ENCODE peak calls at places on chromosomes 1 and 21, in four cellular contexts. S is prostate gland, C is brain microvascular endothelial cell, B is osteocyte. W is an unnamed sample.

GRCh38 chr1:49298304-49298703 is 521.6 kb upstream of the BEND5 start:
- DNase-seq in C (no peak), S (peak), B (no peak), W (no peak)

GRCh38 chr1:33682371-33682770 is 181.5 kb upstream of the HMGB4 start:
- DNase-seq in C (no peak), B (no peak), S (no peak), W (no peak)

GRCh38 chr21:46187251-46187650 is 3.0 kb upstream of the SPATC1L start:
- DNase-seq in S (no peak), C (no peak), B (no peak), W (no peak)

GRCh38 chr1:17858027-17858426 is 102.9 kb downstream of the ACTL8 start:
- DNase-seq in S (no peak), B (no peak), C (no peak), W (no peak)

GRCh38 chr1:50368179-50369007 is 54.9 kb downstream of the DMRTA2 start:
- DNase-seq in B (no peak), S (peak), C (peak), W (peak)

GRCh38 chr1:44024031-44024902 is 7.0 kb downstream of the SLC6A9 start:
- DNase-seq in B (no peak), C (no peak), S (no peak), W (no peak)

GRCh38 chr1:178938959-178939317 is 68.1 kb upstream of the ANGPTL1 start:
- DNase-seq in B (peak), S (peak), C (no peak), W (no peak)

GRCh38 chr1:2272686-2273400 is 44.7 kb downstream of the SKI start:
- DNase-seq in S (no peak), B (no peak), C (no peak), W (no peak)

GRCh38 chr1:63968663-63969460 is 195.0 kb downstream of the ROR1 start:
- DNase-seq in S (no peak), C (peak), B (no peak), W (no peak)

GRCh38 chr21:36584980-36585940 is 105.3 kb upstream of the CLDN14 start:
- DNase-seq in C (no peak), S (peak), B (no peak), W (peak)

GRCh38 chr1:225447649-225448048 is 19.8 kb upstream of the LBR start:
- DNase-seq in B (no peak), C (no peak), S (peak), W (no peak)

GRCh38 chr21:34992736-34993135 is 56.4 kb downstream of the RUNX1 start:
- DNase-seq in B (no peak), S (no peak), C (no peak), W (no peak)

GRCh38 chr1:100360790-100361232 is 8.5 kb downstream of the CDC14A start:
- DNase-seq in B (no peak), S (no peak), C (peak), W (no peak)

GRCh38 chr1:234926574-234927311 is 201.9 kb downstream of the TOMM20 start:
- DNase-seq in B (no peak), S (no peak), C (no peak), W (peak)

GRCh38 chr1:18535391-18536210 is 54.9 kb downstream of the KLHDC7A start:
- DNase-seq in C (no peak), B (peak), S (peak), W (no peak)

GRCh38 chr1:1212780-1213152 is 1.2 kb downstream of the TNFRSF4 start:
- DNase-seq in C (no peak), B (no peak), S (no peak), W (peak)

GRCh38 chr1:62245201-62245600 is 50.6 kb downstream of the L1TD1 start:
- DNase-seq in C (no peak), S (no peak), B (no peak), W (no peak)

GRCh38 chr21:35579520-35580293 is 480.6 kb downstream of the SETD4 start:
- DNase-seq in B (no peak), S (no peak), C (no peak), W (no peak)

GRCh38 chr1:32742132-32742947 is 39.8 kb upstream of the SYNC start:
- DNase-seq in S (no peak), C (no peak), B (no peak), W (no peak)

GRCh38 chr1:233732206-233732605 is 118.3 kb downstream of the KCNK1 start:
- DNase-seq in C (no peak), B (no peak), S (no peak), W (no peak)

DNA sequence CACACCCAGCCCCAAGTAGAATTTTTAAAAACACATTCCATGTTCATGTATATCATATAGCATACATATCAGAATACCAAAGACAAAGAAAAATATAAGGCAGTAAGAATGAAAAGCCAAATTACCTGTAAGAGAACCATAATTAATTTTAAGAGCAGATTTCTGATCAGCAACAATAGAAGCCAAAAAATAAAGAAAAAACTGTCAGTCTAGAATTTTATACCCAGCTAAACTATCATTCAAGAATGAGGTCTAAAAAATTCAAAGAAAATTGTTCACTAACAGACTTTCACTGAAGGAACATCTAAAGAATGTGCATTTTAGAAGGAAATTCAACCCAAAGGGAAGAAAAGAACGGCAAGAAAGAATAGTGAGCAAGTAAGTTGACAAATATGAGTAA is 10.6 kb upstream of the FUCA1 start:
- DNase-seq in C (no peak), B (no peak), S (no peak), W (no peak)
- TF ChIP-seq CTCF in C (no peak), B (no peak), S (no peak), W (no peak)

GRCh38 chr1:27594542-27595510 is 9.1 kb downstream of the AHDC1 start:
- DNase-seq in C (no peak), B (no peak), S (no peak), W (peak)
- TF ChIP-seq CTCF in C (no peak), B (no peak), S (no peak), W (no peak)

DNA sequence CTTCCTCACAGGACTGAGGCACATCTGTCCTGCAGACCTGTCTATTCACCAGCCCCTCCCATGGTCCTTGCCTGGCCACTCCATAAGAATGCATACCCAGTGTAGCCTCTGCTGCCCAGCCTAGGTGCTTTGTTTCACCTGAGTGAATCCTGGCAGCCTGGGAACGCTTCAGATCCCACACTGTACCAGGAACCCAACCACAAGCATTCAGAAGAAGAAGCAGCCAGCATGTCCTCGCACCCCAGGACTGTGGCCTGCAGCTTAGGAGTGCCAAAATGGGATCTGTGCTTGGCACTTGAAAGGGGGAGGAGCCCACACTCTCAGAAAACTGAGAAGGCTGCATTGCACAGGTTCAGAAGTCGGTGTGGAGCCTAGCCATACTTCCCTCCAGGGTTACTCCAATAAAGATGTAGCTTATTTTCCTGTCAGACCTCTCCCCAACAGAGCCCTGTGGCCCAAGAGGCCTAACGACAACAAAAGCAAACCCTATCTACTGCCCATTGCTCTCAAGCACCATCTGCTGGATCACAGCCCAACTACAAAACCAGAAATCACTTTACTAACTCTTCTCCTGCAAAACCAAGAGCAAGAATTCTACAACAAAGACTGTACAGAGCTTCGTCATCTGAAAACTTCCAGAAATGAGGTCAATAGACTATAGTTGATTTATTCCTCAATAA is 923.1 kb upstream of the NEGR1 start:
- DNase-seq in S (no peak), B (no peak), C (no peak), W (no peak)
- TF ChIP-seq CTCF in S (no peak), B (no peak), C (no peak), W (peak)

GRCh38 chr1:181142096-181143043 is 53.9 kb downstream of the IER5 start:
- DNase-seq in B (peak), C (peak), S (peak), W (peak)

GRCh38 chr1:181140398-181140797 is 51.9 kb downstream of the IER5 start:
- DNase-seq in C (no peak), B (no peak), S (no peak), W (no peak)

GRCh38 chr1:181143081-181143859 is 54.8 kb downstream of the IER5 start:
- DNase-seq in B (no peak), C (no peak), S (no peak), W (no peak)

GRCh38 chr1:181140891-181141290 is 52.4 kb downstream of the IER5 start:
- DNase-seq in C (no peak), B (no peak), S (no peak), W (no peak)

GRCh38 chr1:181141431-181141910 is 53.0 kb downstream of the IER5 start:
- DNase-seq in C (peak), B (no peak), S (no peak), W (no peak)
- TF ChIP-seq CTCF in C (peak), B (no peak), S (no peak), W (no peak)

W was measured in GM13977.